ENCODE peak calls at places on chromosomes 5 and 9, in seven cellular contexts. L is heart left ventricle; V is CD8-positive, alpha-beta T cell; Q is astrocyte of the cerebellum; N is HCT116; R is uterus; E is HFF-Myc. G is an unnamed sample.

GRCh38 chr5:134578578-134579283 is 53.3 kb downstream of the JADE2 start:
- DNase-seq in L (no peak), V (no peak), Q (no peak), N (no peak), R (no peak), E (no peak), G (no peak)

GRCh38 chr9:70407081-70407503 is 7.4 kb downstream of the KLF9 start:
- DNase-seq in L (no peak), V (no peak), Q (peak), N (no peak), R (peak), E (no peak), G (no peak)

GRCh38 chr9:129185991-129186390 is 7.9 kb upstream of the IER5L start:
- DNase-seq in L (no peak), V (no peak), Q (no peak), N (no peak), R (no peak), E (no peak), G (no peak)

GRCh38 chr5:1537166-1538154 is 13.7 kb upstream of the LPCAT1 start:
- DNase-seq in L (no peak), V (no peak), Q (no peak), N (no peak), R (no peak), E (no peak), G (no peak)

GRCh38 chr5:7392401-7393024 is 3.4 kb upstream of the ADCY2 start:
- DNase-seq in L (no peak), V (no peak), Q (peak), N (no peak), R (no peak), E (peak), G (no peak)

GRCh38 chr9:27451207-27451792 is 72.8 kb upstream of the IFNK start:
- DNase-seq in L (no peak), V (no peak), Q (no peak), N (no peak), R (no peak), E (no peak), G (no peak)

GRCh38 chr5:66653380-66653779 is 57.2 kb downstream of the MAST4 start:
- DNase-seq in L (no peak), V (no peak), Q (peak), N (no peak), R (no peak), E (no peak), G (no peak)

GRCh38 chr5:67142816-67143215 is 53.8 kb downstream of the CD180 start:
- DNase-seq in L (no peak), V (no peak), Q (no peak), N (no peak), R (no peak), E (no peak), G (no peak)

GRCh38 chr9:2816476-2817141 is 27.3 kb downstream of the PUM3 start:
- DNase-seq in L (peak), V (no peak), Q (no peak), N (no peak), R (no peak), E (no peak), G (no peak)

GRCh38 chr5:178483620-178484019 is 106.6 kb downstream of the COL23A1 start:
- DNase-seq in L (peak), V (peak), Q (no peak), N (no peak), R (no peak), E (no peak), G (no peak)

GRCh38 chr5:139569276-139569955 is 8.3 kb downstream of the UBE2D2 start:
- DNase-seq in L (no peak), V (no peak), Q (no peak), N (no peak), R (no peak), E (no peak), G (no peak)

GRCh38 chr9:94538908-94539307 is 16.0 kb upstream of the PCAT7 start:
- DNase-seq in L (no peak), V (no peak), Q (no peak), N (no peak), R (no peak), E (no peak), G (no peak)

GRCh38 chr5:72013741-72014703 is 93.3 kb upstream of the MAP1B start:
- DNase-seq in L (no peak), V (no peak), Q (peak), N (no peak), R (no peak), E (no peak), G (peak)

GRCh38 chr5:1555011-1555807 is 31.4 kb upstream of the LPCAT1 start:
- DNase-seq in L (no peak), V (no peak), Q (no peak), N (peak), R (no peak), E (no peak), G (no peak)

GRCh38 chr5:69335341-69335975 is 2.9 kb upstream of the CCDC125 start:
- DNase-seq in L (no peak), V (no peak), Q (no peak), N (no peak), R (no peak), E (no peak), G (no peak)

GRCh38 chr5:140429724-140430123 is 28.1 kb downstream of the ANKHD1 start:
- DNase-seq in L (no peak), V (no peak), Q (no peak), N (no peak), R (no peak), E (no peak), G (no peak)

GRCh38 chr5:80082731-80083114 is 47.6 kb downstream of the THBS4 start:
- DNase-seq in L (peak), V (no peak), Q (peak), N (peak), R (peak), E (peak), G (peak)

GRCh38 chr5:80078921-80079320 is 43.8 kb downstream of the THBS4 start:
- DNase-seq in L (no peak), V (no peak), Q (no peak), N (no peak), R (no peak), E (no peak), G (no peak)

GRCh38 chr5:80077317-80077716 is 42.2 kb downstream of the THBS4 start:
- DNase-seq in L (no peak), V (no peak), Q (no peak), N (no peak), R (no peak), E (no peak), G (no peak)

GRCh38 chr5:80082221-80082620 is 47.1 kb downstream of the THBS4 start:
- DNase-seq in L (no peak), V (no peak), Q (no peak), N (no peak), R (no peak), E (no peak), G (no peak)

GRCh38 chr5:80083115-80083890 is 48.2 kb downstream of the THBS4 start:
- DNase-seq in L (peak), V (no peak), Q (peak), N (peak), R (peak), E (peak), G (peak)
- H3K4me3 ChIP-seq in L (no peak), V (peak), Q (no peak), N (peak), R (peak), E (peak), G (no peak)

DNA sequence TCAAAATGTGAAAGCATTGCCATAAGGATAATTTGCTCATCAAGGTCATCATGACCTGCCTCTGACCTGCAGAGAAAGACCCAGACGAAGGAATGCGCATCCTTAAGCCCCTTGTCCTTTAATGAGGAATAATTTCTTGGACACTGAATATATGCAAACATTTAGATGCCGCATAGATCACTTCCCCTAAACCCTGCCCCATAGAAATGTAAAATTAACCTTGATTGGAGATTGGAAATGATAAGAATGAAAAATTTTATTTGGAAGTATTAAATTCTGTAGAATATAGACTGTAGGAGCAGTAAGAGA is 233.1 kb downstream of the ARHGAP26 start:
- DNase-seq in L (no peak), V (no peak), Q (no peak), N (no peak), R (no peak), E (no peak), G (no peak)
- H3K4me3 ChIP-seq in L (no peak), V (no peak), Q (no peak), N (no peak), R (no peak), E (no peak), G (no peak)

DNA sequence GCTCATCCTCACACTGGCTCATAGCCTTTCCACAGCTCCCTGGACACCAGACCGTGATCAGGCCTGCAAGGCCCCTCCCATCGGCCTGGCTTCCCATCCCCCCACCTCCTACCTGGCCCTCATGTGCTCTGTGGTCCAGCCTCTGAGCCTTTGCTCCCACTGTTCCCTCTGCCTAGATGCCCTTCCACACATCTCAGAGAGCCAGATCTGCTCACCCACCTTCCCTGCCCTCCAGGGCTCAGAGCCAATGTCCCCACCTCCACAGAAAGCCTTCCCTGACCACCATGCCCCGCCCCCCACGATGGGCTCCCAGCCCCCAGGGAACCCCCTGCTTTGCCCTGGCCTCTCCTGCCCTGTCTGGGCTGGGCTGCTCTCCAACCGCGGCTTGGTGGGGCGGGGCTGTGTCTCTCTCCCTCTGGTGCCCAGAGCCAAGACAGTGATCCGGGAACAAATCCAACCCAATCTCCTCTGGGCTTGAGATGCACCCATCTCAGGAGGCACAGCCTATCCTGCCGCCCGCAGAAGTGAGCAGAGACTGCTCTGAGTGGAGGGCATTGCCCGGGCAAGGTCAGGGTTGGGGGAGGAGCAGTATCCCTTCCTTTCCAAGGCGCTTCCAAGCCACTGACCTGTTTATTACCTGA is 1.6 kb downstream of the NINJ1 start:
- DNase-seq in L (peak), V (no peak), Q (no peak), N (no peak), R (peak), E (no peak), G (peak)
- H3K4me3 ChIP-seq in L (peak), V (peak), Q (peak), N (peak), R (peak), E (peak), G (peak)

GRCh38 chr5:177431317-177432142 is 5.1 kb downstream of the GRK6 start:
- DNase-seq in L (no peak), V (no peak), Q (no peak), N (no peak), R (no peak), E (no peak), G (no peak)

GRCh38 chr5:177429248-177430045 is 3.0 kb downstream of the GRK6 start:
- DNase-seq in L (peak), V (peak), Q (no peak), N (no peak), R (no peak), E (no peak), G (no peak)

GRCh38 chr5:177430972-177431316 is 4.5 kb downstream of the GRK6 start:
- DNase-seq in L (no peak), V (no peak), Q (no peak), N (no peak), R (no peak), E (no peak), G (no peak)

GRCh38 chr5:177428574-177429217 is 2.2 kb downstream of the GRK6 start:
- DNase-seq in L (no peak), V (no peak), Q (no peak), N (no peak), R (no peak), E (no peak), G (no peak)

DNA sequence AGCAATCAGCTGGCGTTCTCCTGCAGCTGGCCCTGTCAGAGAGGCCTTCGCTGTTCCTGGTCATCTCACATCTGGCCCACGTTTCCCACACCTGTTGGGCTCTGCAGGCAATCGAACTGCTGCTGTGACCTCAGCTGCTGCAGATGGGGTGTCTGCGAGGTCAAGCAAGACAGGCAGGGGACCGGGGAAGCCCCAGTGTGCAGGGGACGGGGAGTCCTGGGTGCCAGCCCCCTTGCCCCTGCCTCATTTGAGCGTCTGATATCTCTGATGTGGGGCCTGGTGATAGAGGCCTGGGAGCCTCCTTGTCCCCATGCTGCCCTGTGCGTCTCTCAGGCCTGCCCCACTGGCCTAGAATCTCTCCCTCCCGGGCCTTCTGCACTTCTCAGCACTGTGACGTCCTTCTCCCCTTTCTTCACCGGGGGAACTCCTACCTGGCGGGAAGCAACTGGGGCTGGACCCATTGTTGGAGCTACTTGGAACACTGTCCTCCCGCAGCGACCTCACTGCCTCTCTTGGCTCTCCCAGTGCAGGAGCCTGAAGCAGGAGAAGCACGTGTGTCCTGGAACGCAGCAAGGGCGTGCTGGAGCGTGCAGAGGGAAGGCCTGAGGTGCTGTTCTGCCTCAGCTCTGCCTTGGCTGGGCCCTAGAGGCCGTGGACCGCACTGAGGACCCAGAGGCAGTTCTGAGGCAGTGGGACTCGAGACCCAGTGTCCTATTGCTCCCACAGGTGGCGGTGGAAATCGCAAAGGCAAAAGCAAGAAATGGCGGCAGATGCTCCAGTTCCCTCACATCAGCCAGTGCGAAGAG is 3.9 kb downstream of the GRK6 start:
- DNase-seq in L (no peak), V (no peak), Q (no peak), N (no peak), R (no peak), E (no peak), G (no peak)
- H3K4me3 ChIP-seq in L (no peak), V (peak), Q (no peak), N (no peak), R (no peak), E (no peak), G (no peak)

GRCh38 chr5:151740958-151741373 is 17.5 kb downstream of the ATOX1 start:
- DNase-seq in L (no peak), V (no peak), Q (peak), N (no peak), R (no peak), E (no peak), G (no peak)
- H3K4me3 ChIP-seq in L (no peak), V (no peak), Q (no peak), N (peak), R (no peak), E (no peak), G (no peak)

GRCh38 chr5:77168884-77169254 is 41.6 kb upstream of the PDE8B start:
- DNase-seq in L (no peak), V (no peak), Q (no peak), N (no peak), R (no peak), E (no peak), G (peak)

GRCh38 chr5:77170196-77170595 is 40.3 kb upstream of the PDE8B start:
- DNase-seq in L (no peak), V (no peak), Q (no peak), N (no peak), R (no peak), E (no peak), G (no peak)

GRCh38 chr5:77171141-77171910 is 39.2 kb upstream of the PDE8B start:
- DNase-seq in L (no peak), V (no peak), Q (no peak), N (no peak), R (no peak), E (no peak), G (no peak)

GRCh38 chr5:77167695-77168111 is 42.8 kb upstream of the PDE8B start:
- DNase-seq in L (no peak), V (no peak), Q (peak), N (no peak), R (peak), E (peak), G (no peak)

GRCh38 chr5:77168187-77168883 is 42.1 kb upstream of the PDE8B start:
- DNase-seq in L (peak), V (no peak), Q (peak), N (no peak), R (peak), E (no peak), G (no peak)
- H3K4me3 ChIP-seq in L (no peak), V (no peak), Q (no peak), N (no peak), R (peak), E (no peak), G (no peak)

DNA sequence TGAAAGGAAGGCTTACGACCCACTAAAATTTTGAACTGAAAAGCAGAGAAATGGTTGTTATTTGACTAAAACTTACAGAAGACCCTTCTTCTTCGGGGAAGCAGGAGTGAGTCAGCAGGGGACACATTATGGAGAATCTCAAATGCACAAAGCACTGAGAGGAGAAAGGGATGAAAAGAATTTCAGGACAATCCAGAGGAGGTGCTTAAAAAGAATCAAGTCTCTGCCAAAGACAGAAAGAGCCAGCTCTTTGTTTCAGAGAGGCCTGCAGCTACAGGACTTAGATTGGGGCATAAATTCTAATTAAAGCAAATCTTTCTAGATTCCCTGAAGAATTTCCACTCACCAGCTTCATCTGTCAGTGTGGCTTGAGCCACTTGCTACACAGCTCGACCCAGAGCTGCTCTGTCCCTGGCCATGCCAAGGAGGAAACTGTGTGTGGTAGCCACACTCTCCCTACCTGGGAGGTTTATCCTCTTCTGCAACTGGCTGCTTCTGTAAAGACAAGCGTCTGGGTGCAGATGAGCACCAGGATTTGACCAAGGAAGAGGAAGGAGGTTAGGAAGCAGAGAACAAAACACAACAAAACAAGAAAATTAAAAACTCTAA is 89.9 kb downstream of the SEMA5A start:
- DNase-seq in L (no peak), V (no peak), Q (no peak), N (no peak), R (no peak), E (no peak), G (no peak)
- H3K4me3 ChIP-seq in L (no peak), V (no peak), Q (no peak), N (no peak), R (no peak), E (no peak), G (no peak)

GRCh38 chr5:44387911-44388310 is 1.3 kb downstream of the FGF10 start:
- DNase-seq in L (peak), V (no peak), Q (no peak), N (no peak), R (no peak), E (no peak), G (no peak)
- H3K4me3 ChIP-seq in L (no peak), V (no peak), Q (no peak), N (no peak), R (peak), E (no peak), G (no peak)

G was measured in HAP-1.